ENCODE peak calls at places on chromosomes 13 and 19, in ten cellular contexts. A is fibroblast of mammary gland; T is CD8-positive, alpha-beta memory T cell; U is neural progenitor cell; J is heart right ventricle; R is foreskin fibroblast; Q is fibroblast of the aortic adventitia; S is tibial artery; W is epithelial cell of proximal tubule; D is pancreas. F is an unnamed sample.
A peak's percentile ranks its signal among the peaks of the same experiment; 100 is the strongest.

GRCh38 chr19:14563989-14564650 is 7.7 kb downstream of the NDUFB7 start:
- DNase-seq in A (peak; percentile 64), T (no peak), U (peak; percentile 71), J (peak; percentile 55), R (no peak), Q (no peak), S (no peak), W (no peak), D (no peak), F (peak; percentile 70)

GRCh38 chr19:40687525-40688016 is 2.9 kb downstream of the NUMBL start:
- DNase-seq in A (peak; percentile 94), T (no peak), U (no peak), J (peak; percentile 81), R (peak; percentile 96), Q (peak; percentile 92), S (peak; percentile 92), W (no peak), D (no peak), F (no peak)

GRCh38 chr19:1836458-1837221 is 11.6 kb downstream of the REXO1 start:
- DNase-seq in A (no peak), T (no peak), U (no peak), J (no peak), R (no peak), Q (no peak), S (no peak), W (no peak), D (peak; percentile 29), F (no peak)

GRCh38 chr13:43573787-43574562 is 212.8 kb downstream of the ENOX1 start:
- DNase-seq in A (no peak), T (no peak), U (no peak), J (no peak), R (no peak), Q (no peak), S (no peak), W (no peak), D (no peak), F (no peak)

GRCh38 chr13:100515410-100515800 is 73.2 kb downstream of the GGACT start:
- DNase-seq in A (no peak), T (no peak), U (no peak), J (no peak), R (no peak), Q (no peak), S (no peak), W (no peak), D (no peak), F (no peak)

GRCh38 chr13:92463134-92463533 is 763.5 kb upstream of the GPC6 start:
- DNase-seq in A (no peak), T (no peak), U (no peak), J (no peak), R (no peak), Q (no peak), S (no peak), W (no peak), D (peak; percentile 21), F (no peak)

GRCh38 chr19:31013391-31013975 is 335.8 kb downstream of the TSHZ3 start:
- DNase-seq in A (no peak), T (no peak), U (no peak), J (no peak), R (no peak), Q (no peak), S (no peak), W (no peak), D (no peak), F (no peak)

GRCh38 chr13:39415403-39415802 is 187.6 kb downstream of the LHFPL6 start:
- DNase-seq in A (peak; percentile 64), T (no peak), U (peak; percentile 54), J (peak; percentile 60), R (peak; percentile 78), Q (peak; percentile 72), S (peak; percentile 68), W (no peak), D (peak; percentile 23), F (no peak)

GRCh38 chr13:49610176-49610575 is 18.1 kb upstream of the ARL11 start:
- DNase-seq in A (no peak), T (no peak), U (no peak), J (no peak), R (no peak), Q (no peak), S (no peak), W (no peak), D (no peak), F (no peak)

GRCh38 chr19:17340302-17340870 is 3.0 kb downstream of the GTPBP3 start:
- DNase-seq in A (no peak), T (no peak), U (peak; percentile 49), J (no peak), R (peak; percentile 42), Q (no peak), S (no peak), W (no peak), D (no peak), F (no peak)

GRCh38 chr13:105410602-105411001 is 1124.9 kb downstream of the EFNB2 start:
- DNase-seq in A (peak; percentile 41), T (no peak), U (peak; percentile 77), J (peak; percentile 62), R (peak; percentile 89), Q (peak; percentile 1), S (no peak), W (no peak), D (peak; percentile 72), F (peak; percentile 23)
- H3K4me3 ChIP-seq in A (no peak overlapping the region), T (no peak overlapping the region), U (no peak overlapping the region), J (no peak overlapping the region), R (peak overlapping the region; percentile 39), Q (no peak overlapping the region), S (no peak overlapping the region), W (no peak overlapping the region), D (no peak overlapping the region), F (no peak overlapping the region)

DNA sequence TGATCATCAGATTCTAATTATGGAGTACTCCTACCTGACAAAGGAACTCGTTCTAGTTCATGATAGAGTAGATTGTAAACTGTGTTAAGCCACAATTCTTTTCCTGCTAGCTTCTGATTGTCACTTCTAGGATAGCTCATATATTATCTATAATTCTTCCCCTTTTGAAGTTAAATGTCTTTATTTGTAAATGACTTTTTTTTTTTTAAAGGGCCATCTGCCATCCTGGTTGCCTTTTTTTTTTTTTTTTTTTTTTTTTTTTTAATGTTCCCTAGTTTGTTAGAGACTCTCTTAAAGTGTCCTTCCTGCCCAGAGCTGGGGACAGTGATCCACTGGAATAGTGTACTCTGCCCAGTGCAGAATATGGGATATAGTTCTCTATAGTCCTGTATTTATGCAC is 4.3 kb downstream of the CHAMP1 start:
- DNase-seq in A (no peak), T (no peak), U (no peak), J (no peak), R (peak; percentile 9), Q (no peak), S (no peak), W (no peak), D (no peak), F (no peak)
- H3K4me3 ChIP-seq in A (no peak overlapping the region), T (no peak overlapping the region), U (no peak overlapping the region), J (no peak overlapping the region), R (peak overlapping the region; percentile 26), Q (no peak overlapping the region), S (no peak overlapping the region), W (no peak overlapping the region), D (no peak overlapping the region), F (no peak overlapping the region)

GRCh38 chr19:51440052-51440451 is 18.2 kb downstream of the SIGLEC8 start:
- DNase-seq in A (no peak), T (no peak), U (no peak), J (no peak), R (no peak), Q (no peak), S (no peak), W (no peak), D (no peak), F (no peak)

GRCh38 chr19:51440846-51441409 is 17.3 kb downstream of the SIGLEC8 start:
- DNase-seq in A (peak; percentile 18), T (peak; percentile 62), U (no peak), J (no peak), R (no peak), Q (no peak), S (no peak), W (no peak), D (no peak), F (no peak)

GRCh38 chr19:51439021-51439465 is 19.2 kb downstream of the SIGLEC8 start:
- DNase-seq in A (peak; percentile 16), T (no peak), U (peak; percentile 26), J (no peak), R (no peak), Q (no peak), S (no peak), W (no peak), D (no peak), F (peak; percentile 33)

GRCh38 chr19:51441410-51442390 is 16.6 kb downstream of the SIGLEC8 start:
- DNase-seq in A (peak; percentile 10), T (peak; percentile 92), U (no peak), J (no peak), R (no peak), Q (no peak), S (no peak), W (no peak), D (no peak), F (peak; percentile 86)
- H3K4me3 ChIP-seq in A (no peak overlapping the region), T (peak overlapping the region; percentile 47), U (no peak overlapping the region), J (no peak overlapping the region), R (no peak overlapping the region), Q (no peak overlapping the region), S (no peak overlapping the region), W (no peak overlapping the region), D (no peak overlapping the region), F (peak overlapping the region; percentile 48)

GRCh38 chr19:291561-292280 is 518 bp upstream of the PLPP2 start:
- DNase-seq in A (no peak), T (no peak), U (no peak), J (no peak), R (peak; percentile 40), Q (no peak), S (no peak), W (no peak), D (peak; percentile 50), F (no peak)

GRCh38 chr19:292281-292884 is 1.2 kb upstream of the PLPP2 start:
- DNase-seq in A (no peak), T (no peak), U (no peak), J (no peak), R (no peak), Q (no peak), S (no peak), W (no peak), D (no peak), F (no peak)

GRCh38 chr19:289651-290538 is 1.3 kb downstream of the PLPP2 start:
- DNase-seq in A (peak; percentile 15), T (no peak), U (no peak), J (no peak), R (peak; percentile 68), Q (no peak), S (no peak), W (peak; percentile 20), D (peak; percentile 71), F (no peak)

GRCh38 chr19:288911-289310 is 2.3 kb downstream of the PLPP2 start:
- DNase-seq in A (no peak), T (no peak), U (no peak), J (no peak), R (no peak), Q (no peak), S (no peak), W (no peak), D (no peak), F (no peak)

GRCh38 chr19:290539-291521 is at the start of gene PLPP2:
- DNase-seq in A (no peak), T (no peak), U (peak; percentile 51), J (no peak), R (peak; percentile 74), Q (peak; percentile 17), S (peak; percentile 54), W (no peak), D (peak; percentile 86), F (no peak)
- H3K4me3 ChIP-seq in A (peak within 1 kb of the TSS; percentile 7), T (no peak within 1 kb of the TSS), U (peak within 1 kb of the TSS; percentile 35), J (peak within 1 kb of the TSS; percentile 33), R (peak within 1 kb of the TSS; percentile 58), Q (peak within 1 kb of the TSS; percentile 69), S (peak within 1 kb of the TSS; percentile 19), W (peak within 1 kb of the TSS; percentile 58), D (peak within 1 kb of the TSS; percentile 44), F (no peak within 1 kb of the TSS)

F was measured in Jurkat, Clone E6-1.